ENCODE peak calls at places on chromosome 15, in eight cellular contexts. J is NCI-H146; N is neural crest cell; K is activated naive CD4-positive, alpha-beta T cell treated with Interleukin-2 at 50 U/mL for 16 hours; M is aorta; F is GM12865; X is hepatocyte; T is endodermal cell. H is an unnamed sample.

GRCh38 chr15:39132071-39132470 is 448.8 kb upstream of the THBS1 start:
- DNase-seq in F (no peak), N (no peak), X (no peak), M (no peak), K (no peak), T (no peak), J (no peak), H (no peak)

GRCh38 chr15:43268111-43269105 is 1.7 kb upstream of the TGM5 start:
- DNase-seq in N (no peak), F (peak), K (no peak), T (peak), X (no peak), M (no peak), J (no peak), H (no peak)

GRCh38 chr15:65329298-65329990 is 25.0 kb downstream of the RNU5B-1 start:
- DNase-seq in K (no peak), T (peak), X (no peak), F (no peak), M (no peak), J (no peak), N (no peak), H (no peak)

GRCh38 chr15:77017091-77017660 is 22.2 kb downstream of the PSTPIP1 start:
- DNase-seq in X (no peak), F (no peak), T (peak), M (no peak), N (no peak), K (no peak), J (no peak), H (no peak)

GRCh38 chr15:67118808-67119207 is 53.4 kb downstream of the SMAD3 start:
- DNase-seq in F (no peak), K (no peak), J (no peak), M (no peak), N (no peak), T (no peak), X (no peak), H (no peak)

GRCh38 chr15:100129677-100130076 is 212.1 kb downstream of the ADAMTS17 start:
- DNase-seq in F (no peak), N (no peak), T (no peak), K (no peak), J (no peak), M (no peak), X (no peak), H (no peak)

GRCh38 chr15:49379996-49380395 is 43.0 kb upstream of the FGF7 start:
- DNase-seq in M (no peak), T (no peak), K (no peak), F (no peak), J (no peak), N (no peak), X (no peak), H (no peak)

GRCh38 chr15:89822951-89823701 is 8.5 kb upstream of the ANPEP start:
- DNase-seq in X (no peak), N (no peak), T (no peak), M (peak), J (no peak), K (no peak), F (no peak), H (no peak)

GRCh38 chr15:73944161-73945099 is 18.2 kb downstream of the LOXL1 start:
- DNase-seq in J (no peak), N (no peak), T (no peak), F (no peak), K (no peak), X (no peak), M (peak), H (no peak)

GRCh38 chr15:29765234-29765841 is 56.9 kb downstream of the TJP1 start:
- DNase-seq in K (no peak), X (no peak), F (no peak), T (peak), N (no peak), J (no peak), M (no peak), H (no peak)

GRCh38 chr15:89129123-89129815 is 41.0 kb downstream of the ABHD2 start:
- DNase-seq in M (no peak), T (peak), N (peak), J (peak), F (peak), X (peak), K (peak), H (peak)

GRCh38 chr15:72229947-72230196 is 1.1 kb downstream of the PKM start:
- DNase-seq in K (no peak), F (no peak), M (no peak), J (no peak), X (no peak), N (no peak), T (no peak), H (no peak)

GRCh38 chr15:67543348-67543718 is 830 bp downstream of the MAP2K5 start:
- DNase-seq in J (peak), N (no peak), K (no peak), M (no peak), F (peak), T (no peak), X (peak), H (no peak)

GRCh38 chr15:68298336-68298735 is 20.8 kb downstream of the FEM1B start:
- DNase-seq in K (no peak), X (no peak), T (no peak), J (no peak), F (no peak), M (no peak), N (no peak), H (no peak)

GRCh38 chr15:60627544-60627943 is 148.6 kb upstream of the ICE2 start:
- DNase-seq in X (no peak), N (no peak), J (no peak), F (no peak), T (no peak), K (no peak), M (no peak), H (no peak)

GRCh38 chr15:75904241-75904631 is 558 bp downstream of the FBXO22 start:
- DNase-seq in J (peak), M (peak), T (peak), F (peak), K (peak), X (peak), N (no peak), H (no peak)

GRCh38 chr15:36756707-36757106 is 177.3 kb downstream of the CDIN1 start:
- DNase-seq in J (peak), K (no peak), F (no peak), T (no peak), X (no peak), M (no peak), N (no peak), H (no peak)

GRCh38 chr15:90209591-90209990 is 8.5 kb downstream of the SEMA4B start:
- DNase-seq in J (no peak), N (no peak), X (no peak), T (no peak), M (peak), F (peak), K (no peak), H (no peak)

GRCh38 chr15:85702321-85703230 is 92.1 kb downstream of the KLHL25 start:
- DNase-seq in J (no peak), N (no peak), F (peak), M (no peak), T (no peak), K (no peak), X (no peak), H (no peak)

GRCh38 chr15:66964111-66964738 is 101.2 kb upstream of the SMAD3 start:
- DNase-seq in J (no peak), N (no peak), X (no peak), T (no peak), M (no peak), F (no peak), K (no peak), H (no peak)

GRCh38 chr15:94019062-94019461 is 212.3 kb upstream of the MCTP2 start:
- DNase-seq in J (no peak), N (no peak), F (no peak), K (no peak), X (no peak), T (no peak), M (no peak), H (no peak)

GRCh38 chr15:40062816-40063562 is 24.0 kb upstream of the SRP14 start:
- DNase-seq in T (peak), K (no peak), F (no peak), N (no peak), J (no peak), M (no peak), X (no peak), H (no peak)

GRCh38 chr15:60682615-60683014 is 203.7 kb upstream of the ICE2 start:
- DNase-seq in N (no peak), X (no peak), M (no peak), K (no peak), T (no peak), F (no peak), J (no peak), H (no peak)

GRCh38 chr15:77430213-77430612 is 9.5 kb downstream of the HMG20A start:
- DNase-seq in F (peak), N (no peak), K (no peak), X (no peak), T (no peak), J (no peak), M (no peak), H (no peak)

GRCh38 chr15:93298901-93299300 is 209.9 kb upstream of the RGMA start:
- DNase-seq in N (no peak), M (no peak), X (no peak), F (no peak), J (no peak), K (no peak), T (no peak), H (no peak)

GRCh38 chr15:99090938-99091337 is 13.9 kb upstream of the SYNM start:
- DNase-seq in X (no peak), T (peak), N (no peak), J (no peak), K (no peak), F (no peak), M (no peak), H (no peak)

GRCh38 chr15:75455424-75455981 is 4.0 kb upstream of the SIN3A start:
- DNase-seq in N (peak), J (peak), K (peak), M (peak), T (peak), X (peak), F (peak), H (peak)

GRCh38 chr15:74406992-74407705 is 26.6 kb downstream of the SEMA7A start:
- DNase-seq in T (peak), F (no peak), N (peak), M (no peak), J (peak), X (peak), K (no peak), H (no peak)

GRCh38 chr15:98954411-98954810 is 53.2 kb downstream of the PGPEP1L start:
- DNase-seq in T (no peak), N (no peak), K (no peak), X (no peak), M (peak), F (no peak), J (no peak), H (no peak)

GRCh38 chr15:53982281-53982680 is 4.0 kb downstream of the UNC13C start:
- DNase-seq in K (no peak), N (no peak), M (no peak), T (no peak), J (no peak), F (no peak), X (no peak), H (no peak)

GRCh38 chr15:37793851-37794250 is 140.6 kb upstream of the TMCO5A start:
- DNase-seq in M (no peak), N (no peak), T (peak), X (no peak), K (no peak), J (no peak), F (no peak), H (no peak)

GRCh38 chr15:39969871-39970270 is 36.0 kb downstream of the EIF2AK4 start:
- DNase-seq in X (no peak), F (no peak), J (no peak), T (no peak), K (no peak), N (no peak), M (peak), H (no peak)

GRCh38 chr15:61974759-61975158 is 85.5 kb downstream of the VPS13C start:
- DNase-seq in J (peak), F (no peak), K (no peak), X (no peak), T (no peak), M (no peak), N (no peak), H (no peak)

GRCh38 chr15:70629735-70630273 is 133.6 kb downstream of the UACA start:
- DNase-seq in F (no peak), M (no peak), N (no peak), X (no peak), J (peak), K (no peak), T (no peak), H (no peak)

GRCh38 chr15:91263632-91264477 is 163.8 kb downstream of the SV2B start:
- DNase-seq in F (no peak), K (no peak), J (no peak), M (peak), N (no peak), X (no peak), T (no peak), H (no peak)

GRCh38 chr15:82554351-82554750 is 14.1 kb upstream of the RPS17 start:
- DNase-seq in X (no peak), J (no peak), T (no peak), K (no peak), N (no peak), M (no peak), F (no peak), H (no peak)

GRCh38 chr15:52496776-52497470 is 31.8 kb downstream of the MYO5A start:
- DNase-seq in F (no peak), T (no peak), N (no peak), K (peak), X (no peak), J (no peak), M (no peak), H (peak)

H was measured in activated CD4-positive, alpha-beta T cell treated with anti-CD3 and anti-CD28 coated beads, Interleukin-2, amount 50 U/mL, for 4 hours.